ENCODE peak calls at places on chromosome 7, in ten cellular contexts. M, R, C, Q, F, G, A, E, N and W are unnamed samples.

GRCh38 chr7:78363866-78364265 is 565.3 kb downstream of the PHTF2 start:
- DNase-seq in M (no peak), R (no peak), C (no peak), Q (no peak), F (no peak), G (no peak), A (no peak), E (no peak), N (no peak), W (no peak)

GRCh38 chr7:135406908-135407307 is 103.0 kb downstream of the CNOT4 start:
- DNase-seq in M (peak; percentile 10), R (no peak), C (no peak), Q (no peak), F (no peak), G (no peak), A (no peak), E (no peak), N (no peak), W (no peak)

GRCh38 chr7:2621061-2621828 is 10.5 kb upstream of the TTYH3 start:
- DNase-seq in M (no peak), R (peak; percentile 39), C (no peak), Q (no peak), F (peak; percentile 89), G (no peak), A (peak; percentile 82), E (no peak), N (peak; percentile 80), W (peak; percentile 56)

GRCh38 chr7:28301148-28301641 is 111.1 kb upstream of the CREB5 start:
- DNase-seq in M (peak; percentile 15), R (no peak), C (no peak), Q (no peak), F (no peak), G (no peak), A (peak; percentile 47), E (no peak), N (peak; percentile 69), W (no peak)

GRCh38 chr7:140051822-140052221 is 10.9 kb downstream of the PARP12 start:
- DNase-seq in M (no peak), R (no peak), C (no peak), Q (no peak), F (no peak), G (no peak), A (no peak), E (no peak), N (no peak), W (no peak)

GRCh38 chr7:75762350-75762917 is 9.6 kb downstream of the CCL26 start:
- DNase-seq in M (peak; percentile 61), R (no peak), C (no peak), Q (peak; percentile 76), F (peak; percentile 58), G (peak; percentile 73), A (peak; percentile 85), E (no peak), N (no peak), W (no peak)

GRCh38 chr7:139680676-139681462 is 96.9 kb downstream of the HIPK2 start:
- DNase-seq in M (peak; percentile 98), R (no peak), C (no peak), Q (no peak), F (no peak), G (no peak), A (peak; percentile 93), E (no peak), N (no peak), W (peak; percentile 13)

GRCh38 chr7:130649004-130649790 is 19.4 kb downstream of the COPG2 start:
- DNase-seq in M (peak; percentile 76), R (no peak), C (no peak), Q (peak; percentile 49), F (no peak), G (no peak), A (peak; percentile 33), E (no peak), N (no peak), W (no peak)

GRCh38 chr7:130632111-130632510 is 36.4 kb downstream of the COPG2 start:
- DNase-seq in M (peak; percentile 88), R (no peak), C (no peak), Q (no peak), F (no peak), G (no peak), A (peak; percentile 52), E (no peak), N (no peak), W (no peak)

GRCh38 chr7:106841896-106842390 is 23.1 kb upstream of the PIK3CG start:
- DNase-seq in M (no peak), R (no peak), C (no peak), Q (no peak), F (no peak), G (no peak), A (no peak), E (no peak), N (no peak), W (no peak)

GRCh38 chr7:39709768-39710291 is 86.5 kb downstream of the RALA start:
- DNase-seq in M (no peak), R (no peak), C (no peak), Q (peak; percentile 43), F (no peak), G (peak; percentile 17), A (peak; percentile 84), E (no peak), N (no peak), W (no peak)

GRCh38 chr7:50598455-50599343 is 33.5 kb upstream of the DDC start:
- DNase-seq in M (no peak), R (peak; percentile 51), C (no peak), Q (no peak), F (no peak), G (no peak), A (no peak), E (no peak), N (no peak), W (no peak)